ENCODE peak calls at places on chromosomes 11 and 22, in four cellular contexts. S, P, O and Q are unnamed samples.

GRCh38 chr22:19122752-19123492 is 710 bp upstream of the DGCR2 start:
- DNase-seq in S (no peak), P (peak; percentile 65), O (peak; percentile 63), Q (no peak)

GRCh38 chr22:25334091-25334490 is 114.7 kb downstream of the CRYBB2 start:
- DNase-seq in S (peak; percentile 49), P (peak; percentile 71), O (no peak), Q (peak; percentile 0)

GRCh38 chr11:119352857-119353260 is 6.4 kb upstream of the MFRP start:
- DNase-seq in O (peak; percentile 77), S (peak; percentile 92), P (peak; percentile 62), Q (no peak)

GRCh38 chr22:30445438-30445936 is 19.9 kb downstream of the MTFP1 start:
- DNase-seq in P (no peak), O (no peak), S (peak; percentile 22), Q (no peak)

GRCh38 chr22:45262931-45263789 is 21.6 kb upstream of the UPK3A start:
- DNase-seq in S (no peak), O (no peak), P (no peak), Q (peak; percentile 71)

GRCh38 chr11:14370496-14370895 is 11.5 kb upstream of the RRAS2 start:
- DNase-seq in P (no peak), O (no peak), S (no peak), Q (no peak)

GRCh38 chr22:35400335-35400680 is 368 bp downstream of the MCM5 start:
- DNase-seq in P (peak; percentile 14), O (no peak), S (no peak), Q (no peak)

GRCh38 chr22:30228509-30229359 is 17.8 kb downstream of the LIF start:
- DNase-seq in O (no peak), S (no peak), P (no peak), Q (no peak)

GRCh38 chr11:75722669-75723042 is 5.0 kb downstream of the MOGAT2 start:
- DNase-seq in O (no peak), S (no peak), P (no peak), Q (no peak)

GRCh38 chr22:35119494-35119893 is 53.5 kb downstream of the ISX start:
- DNase-seq in O (no peak), P (no peak), S (no peak), Q (no peak)

GRCh38 chr11:132632641-132633124 is 899.6 kb downstream of the OPCML start:
- DNase-seq in S (no peak), P (no peak), O (peak; percentile 39), Q (no peak)

GRCh38 chr11:125085301-125086081 is 22.4 kb downstream of the SLC37A2 start:
- DNase-seq in S (no peak), O (peak; percentile 30), P (no peak), Q (no peak)

GRCh38 chr11:57213282-57214086 is 23.6 kb downstream of the APLNR start:
- DNase-seq in O (peak; percentile 47), P (peak; percentile 20), S (no peak), Q (no peak)

GRCh38 chr11:79762271-79762935 is 321.6 kb upstream of the TENM4 start:
- DNase-seq in P (no peak), O (no peak), S (peak; percentile 1), Q (no peak)

GRCh38 chr11:69560141-69560790 is 78.8 kb downstream of the LINC01488 start:
- DNase-seq in O (no peak), P (no peak), S (no peak), Q (no peak)

GRCh38 chr22:46968848-46969247 is 206.4 kb downstream of the TBC1D22A start:
- DNase-seq in P (no peak), O (no peak), S (no peak), Q (no peak)

GRCh38 chr11:10452211-10452767 is 2.8 kb upstream of the AMPD3 start:
- DNase-seq in P (no peak), O (no peak), S (no peak), Q (no peak)

GRCh38 chr11:64056861-64057260 is 21.1 kb downstream of the FLRT1 start:
- DNase-seq in S (no peak), P (no peak), O (no peak), Q (no peak)

GRCh38 chr22:29994941-29995340 is 85.3 kb upstream of the HORMAD2 start:
- DNase-seq in S (peak; percentile 40), P (peak; percentile 36), O (no peak), Q (no peak)

GRCh38 chr22:46791201-46791731 is 28.8 kb downstream of the TBC1D22A start:
- DNase-seq in S (no peak), O (no peak), P (peak; percentile 11), Q (no peak)

GRCh38 chr11:62923634-62924411 is 2.7 kb upstream of the CHRM1 start:
- DNase-seq in P (no peak), S (no peak), O (no peak), Q (peak; percentile 21)

GRCh38 chr11:9895016-9895415 is 231.1 kb downstream of the SWAP70 start:
- DNase-seq in P (no peak), S (no peak), O (no peak), Q (no peak)

GRCh38 chr11:84543367-84544159 is 1083.6 kb downstream of the DLG2 start:
- DNase-seq in P (no peak), S (no peak), O (peak; percentile 8), Q (no peak)

GRCh38 chr11:73598719-73599379 is 937 bp upstream of the FAM168A start:
- DNase-seq in O (no peak), P (no peak), S (no peak), Q (no peak)

GRCh38 chr11:100004541-100004940 is 682.5 kb upstream of the ARHGAP42 start:
- DNase-seq in S (no peak), P (no peak), O (no peak), Q (no peak)

GRCh38 chr11:69880803-69881445 is 61.7 kb upstream of the FGF3 start:
- DNase-seq in O (no peak), S (no peak), P (no peak), Q (no peak)

GRCh38 chr11:7480132-7480531 is 5.2 kb upstream of the OLFML1 start:
- DNase-seq in P (no peak), S (no peak), O (no peak), Q (no peak)

GRCh38 chr22:44428941-44429615 is 69.0 kb downstream of the RTL6 start:
- DNase-seq in S (no peak), O (no peak), P (no peak), Q (no peak)

GRCh38 chr11:97963528-97964331 is 1057.0 kb upstream of the CNTN5 start:
- DNase-seq in O (no peak), S (no peak), P (peak; percentile 97), Q (no peak)

GRCh38 chr22:44889233-44889878 is 120.4 kb downstream of the PHF21B start:
- DNase-seq in P (peak; percentile 24), O (peak; percentile 62), S (no peak), Q (no peak)

GRCh38 chr11:118911880-118912741 is 13.6 kb downstream of the BCL9L start:
- DNase-seq in P (peak; percentile 94), O (no peak), S (peak; percentile 83), Q (no peak)

GRCh38 chr11:70573701-70574151 is 175.4 kb downstream of the CTTN start:
- DNase-seq in P (no peak), S (no peak), O (no peak), Q (no peak)

GRCh38 chr11:68684385-68685356 is at the start of gene GAL:
- DNase-seq in O (peak; percentile 91), S (no peak), P (peak; percentile 72), Q (no peak)

GRCh38 chr11:76752321-76753175 is 30.6 kb upstream of the TSKU start:
- DNase-seq in P (no peak), O (peak; percentile 31), S (no peak), Q (no peak)

GRCh38 chr11:107769189-107769588 is 57.3 kb upstream of the SLN start:
- DNase-seq in P (peak; percentile 18), O (no peak), S (peak; percentile 7), Q (no peak)

GRCh38 chr11:36512016-36512415 is 1.9 kb upstream of the TRAF6 start:
- DNase-seq in S (peak; percentile 58), P (no peak), O (no peak), Q (no peak)

GRCh38 chr11:12754582-12755250 is 80.5 kb downstream of the TEAD1 start:
- DNase-seq in P (no peak), O (no peak), S (no peak), Q (no peak)

GRCh38 chr22:41873391-41873790 is 40.5 kb downstream of the SREBF2 start:
- DNase-seq in O (no peak), S (no peak), P (no peak), Q (no peak)

GRCh38 chr11:58618215-58618614 is 4.2 kb upstream of the CNTF start:
- DNase-seq in S (peak; percentile 21), P (peak; percentile 14), O (no peak), Q (no peak)
- TF ChIP-seq CTCF in S (peak; percentile 42), P (peak; percentile 29), O (no peak), Q (peak; percentile 35)

GRCh38 chr11:96260067-96260511 is 82.9 kb downstream of the MAML2 start:
- DNase-seq in P (peak; percentile 72), O (no peak), S (no peak), Q (no peak)

GRCh38 chr11:96257036-96257435 is 86.0 kb downstream of the MAML2 start:
- DNase-seq in S (no peak), P (no peak), O (no peak), Q (no peak)

GRCh38 chr11:96260526-96260925 is 82.5 kb downstream of the MAML2 start:
- DNase-seq in O (no peak), P (no peak), S (no peak), Q (no peak)

GRCh38 chr11:96257972-96258951 is 84.7 kb downstream of the MAML2 start:
- DNase-seq in P (no peak), S (no peak), O (no peak), Q (no peak)

GRCh38 chr11:96259053-96259837 is 83.8 kb downstream of the MAML2 start:
- DNase-seq in O (no peak), S (no peak), P (no peak), Q (no peak)
- TF ChIP-seq FOXM1 in O (no peak), S (no peak), P (no peak), Q (no peak)

DNA sequence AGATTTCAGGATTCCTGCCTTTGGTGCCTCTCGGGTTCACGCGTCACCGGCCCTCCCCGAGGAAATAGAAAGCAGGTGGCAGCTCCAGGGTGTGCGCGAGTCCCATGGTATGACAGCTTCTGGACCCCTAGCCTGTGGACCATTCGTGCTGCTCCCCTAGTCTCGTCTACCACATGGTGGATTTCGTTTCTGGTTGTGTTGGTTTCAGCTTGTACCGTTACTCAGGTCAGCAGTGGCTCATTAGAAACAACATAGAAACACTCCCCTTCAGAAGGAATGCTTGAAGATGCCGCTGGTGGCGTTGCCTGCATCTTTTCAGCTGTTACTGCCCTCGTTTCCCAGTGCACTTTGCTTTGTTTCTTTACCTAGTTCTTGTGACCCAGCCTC is 705 bp downstream of the TTC17 start:
- DNase-seq in P (peak; percentile 57), S (peak; percentile 16), O (peak; percentile 51), Q (peak; percentile 21)
- TF ChIP-seq CTCF in P (no peak), S (no peak), O (no peak), Q (no peak)

DNA sequence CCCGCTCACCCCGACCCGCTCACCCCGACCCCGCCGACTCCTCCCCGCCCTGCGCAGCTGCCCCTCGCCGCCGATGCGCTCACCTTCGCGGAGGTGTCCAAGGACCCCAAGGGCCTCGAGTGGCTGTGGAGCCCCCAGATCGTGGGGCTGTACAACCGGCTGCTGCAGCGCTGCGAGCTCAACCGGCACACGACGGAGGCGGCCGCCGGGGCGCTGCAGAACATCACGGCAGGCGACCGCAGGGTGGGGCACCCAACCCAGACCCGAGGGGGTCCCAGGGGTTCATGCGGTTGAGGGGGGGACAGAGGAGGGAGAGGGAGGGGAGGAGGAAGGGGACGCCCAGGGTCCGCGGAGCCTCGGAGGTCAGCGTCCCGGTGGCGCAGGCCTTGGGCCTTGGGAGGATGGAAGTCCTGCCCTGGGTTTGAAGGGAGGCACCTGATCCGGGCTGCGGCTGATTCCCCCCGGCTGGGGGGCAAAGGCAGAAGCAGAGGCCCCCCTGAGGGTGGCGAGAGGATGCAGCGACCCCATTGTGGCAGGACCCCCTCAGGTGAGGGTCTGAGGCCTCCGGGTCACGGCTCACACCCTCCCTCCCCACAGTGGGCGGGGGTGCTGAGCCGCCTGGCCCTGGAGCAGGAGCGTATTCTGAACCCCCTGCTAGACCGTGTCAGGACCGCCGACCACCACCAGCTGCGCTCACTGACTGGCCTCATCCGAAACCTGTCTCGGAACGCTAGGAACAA is 9.2 kb downstream of the PKP3 start:
- DNase-seq in O (no peak), P (no peak), S (no peak), Q (no peak)
- TF ChIP-seq FOXM1 in O (no peak), P (no peak), S (no peak), Q (no peak)